ENCODE peak calls at places on chromosomes 5 and 9, in eight cellular contexts. C is stomach; M is colonic mucosa; I is uterus; E is psoas muscle; G is mammary epithelial cell; V is CD8-positive, alpha-beta T cell; T is GM12878. J is an unnamed sample.

GRCh38 chr9:80797427-80797825 is 891.9 kb downstream of the TLE1 start:
- DNase-seq in C (no peak), M (no peak), I (no peak), E (no peak), G (no peak), V (no peak), T (no peak), J (no peak)

GRCh38 chr5:166907314-166907713 is 1384.1 kb upstream of the WWC1 start:
- DNase-seq in C (no peak), M (no peak), I (no peak), E (no peak), G (peak; percentile 26), V (no peak), T (no peak), J (no peak)

GRCh38 chr9:78973906-78974305 is 597.9 kb upstream of the TLE4 start:
- DNase-seq in C (no peak), M (no peak), I (no peak), E (no peak), G (peak; percentile 87), V (no peak), T (no peak), J (no peak)

GRCh38 chr5:111826064-111826463 is 69.1 kb upstream of the NREP start:
- DNase-seq in C (no peak), M (no peak), I (no peak), E (no peak), G (no peak), V (no peak), T (no peak), J (no peak)

GRCh38 chr5:64666058-64666457 is 24.2 kb upstream of the SHISAL2B start:
- DNase-seq in C (no peak), M (no peak), I (no peak), E (no peak), G (peak; percentile 43), V (no peak), T (no peak), J (no peak)

GRCh38 chr9:6567140-6567591 is 78.4 kb downstream of the GLDC start:
- DNase-seq in C (no peak), M (no peak), I (no peak), E (no peak), G (peak; percentile 98), V (no peak), T (no peak), J (no peak)

GRCh38 chr9:114930063-114930812 is at the start of gene TNFSF8:
- DNase-seq in C (peak; percentile 36), M (peak; percentile 29), I (no peak), E (peak; percentile 53), G (no peak), V (peak; percentile 85), T (no peak), J (peak; percentile 87)

GRCh38 chr9:83336696-83337095 is 201.5 kb downstream of the FRMD3 start:
- DNase-seq in C (no peak), M (no peak), I (no peak), E (no peak), G (peak; percentile 12), V (no peak), T (no peak), J (no peak)

GRCh38 chr9:17863213-17863883 is 284.5 kb downstream of the SH3GL2 start:
- DNase-seq in C (no peak), M (no peak), I (no peak), E (no peak), G (no peak), V (no peak), T (peak; percentile 82), J (peak; percentile 55)

GRCh38 chr5:41414598-41414997 is 95.8 kb downstream of the PLCXD3 start:
- DNase-seq in C (no peak), M (no peak), I (peak; percentile 23), E (no peak), G (peak; percentile 86), V (no peak), T (no peak), J (no peak)

GRCh38 chr9:126722922-126723806 is 81.7 kb upstream of the ZBTB43 start:
- DNase-seq in C (peak; percentile 55), M (peak; percentile 50), I (peak; percentile 44), E (peak; percentile 73), G (no peak), V (peak; percentile 78), T (no peak), J (peak; percentile 93)

GRCh38 chr9:136644593-136645342 is 17.9 kb upstream of the EGFL7 start:
- DNase-seq in C (peak; percentile 52), M (peak; percentile 50), I (peak; percentile 54), E (peak; percentile 92), G (no peak), V (no peak), T (no peak), J (no peak)

GRCh38 chr9:136646827-136647711 is 15.6 kb upstream of the EGFL7 start:
- DNase-seq in C (no peak), M (no peak), I (no peak), E (no peak), G (no peak), V (no peak), T (no peak), J (no peak)

GRCh38 chr9:136645343-136645902 is 17.3 kb upstream of the EGFL7 start:
- DNase-seq in C (no peak), M (no peak), I (no peak), E (no peak), G (no peak), V (no peak), T (no peak), J (no peak)

GRCh38 chr9:136644343-136644592 is 18.4 kb upstream of the EGFL7 start:
- DNase-seq in C (peak; percentile 91), M (peak; percentile 89), I (no peak), E (no peak), G (peak; percentile 39), V (peak; percentile 77), T (no peak), J (no peak)

GRCh38 chr9:136645903-136646754 is 16.6 kb upstream of the EGFL7 start:
- DNase-seq in C (peak; percentile 64), M (no peak), I (no peak), E (peak; percentile 83), G (no peak), V (no peak), T (no peak), J (no peak)
- TF ChIP-seq CTCF in C (no peak), M (no peak), I (peak; percentile 19), E (no peak), G (no peak), V (no peak), T (no peak), J (no peak)

DNA sequence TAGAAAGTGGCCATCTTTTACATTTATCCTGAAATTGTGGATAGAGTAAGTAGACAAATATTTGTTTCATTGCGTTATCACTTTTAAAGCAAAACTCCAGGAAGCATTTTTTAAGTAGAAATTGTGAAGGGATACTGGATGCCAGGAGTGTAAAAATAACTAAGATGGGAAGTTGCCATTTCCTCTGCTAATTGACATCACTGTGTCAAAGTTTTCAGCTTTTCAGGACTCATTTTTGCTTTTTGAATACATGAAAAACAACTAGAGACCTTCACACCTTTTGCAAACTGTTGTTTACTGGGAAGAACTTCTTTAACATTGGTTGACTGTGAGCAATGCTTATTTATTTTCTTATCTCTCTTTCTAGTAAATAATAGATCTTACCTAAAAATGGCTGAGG is 337.5 kb downstream of the NR2F1-AS1 start:
- DNase-seq in C (no peak), M (no peak), I (no peak), E (no peak), G (no peak), V (no peak), T (no peak), J (no peak)
- H3K36me3 ChIP-seq in C (no peaks in the 10 kb centered on the region), M (no peaks in the 10 kb centered on the region), I (no peaks in the 10 kb centered on the region), E (no peaks in the 10 kb centered on the region), G (no peaks in the 10 kb centered on the region), V (no peaks in the 10 kb centered on the region), T (no peaks in the 10 kb centered on the region), J (no peaks in the 10 kb centered on the region)

GRCh38 chr5:142428773-142429473 is 104.1 kb upstream of the SPRY4 start:
- DNase-seq in C (no peak), M (no peak), I (no peak), E (no peak), G (no peak), V (no peak), T (no peak), J (no peak)

GRCh38 chr5:142426129-142426641 is 101.4 kb upstream of the SPRY4 start:
- DNase-seq in C (peak; percentile 51), M (no peak), I (no peak), E (peak; percentile 70), G (no peak), V (peak; percentile 54), T (no peak), J (no peak)

GRCh38 chr5:142428036-142428772 is 103.4 kb upstream of the SPRY4 start:
- DNase-seq in C (no peak), M (no peak), I (no peak), E (no peak), G (no peak), V (no peak), T (no peak), J (no peak)

GRCh38 chr5:142426676-142427364 is 102.0 kb upstream of the SPRY4 start:
- DNase-seq in C (no peak), M (no peak), I (no peak), E (no peak), G (no peak), V (no peak), T (no peak), J (no peak)

GRCh38 chr5:142427529-142427928 is 102.7 kb upstream of the SPRY4 start:
- DNase-seq in C (no peak), M (no peak), I (no peak), E (no peak), G (no peak), V (no peak), T (no peak), J (no peak)
- TF ChIP-seq CTCF in C (no peak), M (no peak), I (no peak), E (no peak), G (no peak), V (no peak), T (no peak), J (no peak)

GRCh38 chr9:93525476-93525875 is 50.9 kb upstream of the PHF2 start:
- DNase-seq in C (no peak), M (no peak), I (no peak), E (no peak), G (no peak), V (no peak), T (no peak), J (no peak)

GRCh38 chr9:93517331-93517730 is 59.1 kb upstream of the PHF2 start:
- DNase-seq in C (no peak), M (no peak), I (no peak), E (no peak), G (peak; percentile 36), V (no peak), T (no peak), J (no peak)

GRCh38 chr9:93523518-93524144 is 52.8 kb upstream of the PHF2 start:
- DNase-seq in C (no peak), M (no peak), I (no peak), E (no peak), G (no peak), V (no peak), T (no peak), J (no peak)

GRCh38 chr9:93522736-93523135 is 53.6 kb upstream of the PHF2 start:
- DNase-seq in C (no peak), M (no peak), I (no peak), E (no peak), G (no peak), V (no peak), T (no peak), J (no peak)

DNA sequence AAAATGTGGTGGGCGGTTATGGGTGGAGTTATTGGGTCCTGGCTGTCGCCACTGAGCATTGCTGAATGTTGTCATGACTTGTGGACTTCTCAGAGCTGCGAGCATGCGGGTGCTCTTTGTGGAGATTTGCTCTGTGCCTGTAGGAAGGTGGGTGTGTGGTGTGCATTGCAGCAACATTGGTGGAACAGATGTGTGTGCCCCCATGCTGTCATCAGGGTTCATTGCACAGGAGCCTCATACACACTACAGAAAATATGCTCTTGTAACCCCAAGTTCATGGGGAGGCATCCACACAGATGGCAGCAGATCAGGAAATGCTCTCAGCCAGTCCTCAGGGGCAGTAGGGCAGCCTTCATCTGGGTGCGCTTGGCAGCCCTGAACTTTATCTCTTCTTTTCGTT is 55.9 kb upstream of the PHF2 start:
- DNase-seq in C (no peak), M (no peak), I (no peak), E (no peak), G (no peak), V (no peak), T (no peak), J (no peak)
- H3K36me3 ChIP-seq in C (peaks cover 72% of the 10 kb centered on the region), M (peaks cover 4% of the 10 kb centered on the region), I (no peaks in the 10 kb centered on the region), E (peaks cover 62% of the 10 kb centered on the region), G (peaks cover 16% of the 10 kb centered on the region), V (peaks cover 24% of the 10 kb centered on the region), T (peaks cover 23% of the 10 kb centered on the region), J (no peaks in the 10 kb centered on the region)

J was measured in esophagus muscularis mucosa.